ENCODE peak calls at places on chromosomes 3 and 15, in seven cellular contexts. N is A549, O is HepG2, Z is K562, E is IMR-90, K is SK-N-SH, M is WTC11. H is an unnamed sample.

GRCh38 chr15:85646538-85647091 is 148.1 kb downstream of the KLHL25 start:
- DNase-seq in N (no peak), M (no peak), E (peak), Z (no peak), O (no peak), K (peak), H (no peak)

GRCh38 chr3:159764211-159765024 is 224.2 kb upstream of the IL12A start:
- DNase-seq in Z (no peak), M (peak), E (peak), O (no peak), N (peak), K (peak), H (peak)

GRCh38 chr3:138615462-138615861 is 6.9 kb downstream of the FAIM start:
- DNase-seq in M (no peak), N (no peak), O (no peak), K (no peak), E (no peak), Z (no peak), H (no peak)

GRCh38 chr3:170811515-170811914 is 58.5 kb downstream of the RPL22L1 start:
- DNase-seq in N (no peak), M (no peak), Z (no peak), O (no peak), K (no peak), E (peak), H (no peak)

GRCh38 chr3:157086053-157086761 is 73.7 kb downstream of the CCNL1 start:
- DNase-seq in K (no peak), N (no peak), E (no peak), Z (no peak), M (no peak), O (no peak), H (no peak)

GRCh38 chr3:155745795-155746550 is 1.1 kb upstream of the PLCH1 start:
- DNase-seq in Z (peak), K (peak), O (peak), E (no peak), M (peak), N (peak), H (peak)

GRCh38 chr15:47737424-47737823 is 20.1 kb downstream of the SEMA6D start:
- DNase-seq in N (no peak), E (peak), Z (no peak), K (no peak), M (no peak), O (no peak), H (no peak)

GRCh38 chr15:81410318-81410753 is 36.3 kb upstream of the TMC3 start:
- DNase-seq in N (peak), E (peak), O (peak), K (peak), Z (peak), M (peak), H (peak)

GRCh38 chr3:185988816-185989175 is 51.0 kb upstream of the TRA2B start:
- DNase-seq in M (no peak), E (peak), Z (no peak), O (no peak), K (no peak), N (no peak), H (no peak)

GRCh38 chr15:28887344-28888174 is 1.8 kb downstream of the APBA2 start:
- DNase-seq in O (no peak), Z (no peak), M (no peak), N (no peak), K (peak), E (no peak), H (no peak)

GRCh38 chr15:36778516-36778915 is 199.1 kb downstream of the CDIN1 start:
- DNase-seq in O (no peak), Z (no peak), E (peak), K (no peak), N (no peak), M (no peak), H (no peak)

GRCh38 chr3:160365872-160366522 is 33.0 kb downstream of the IFT80 start:
- DNase-seq in O (no peak), M (no peak), K (no peak), Z (no peak), E (no peak), N (no peak), H (no peak)

GRCh38 chr3:146589899-146590508 is 15.1 kb downstream of the PLSCR5 start:
- DNase-seq in Z (peak), N (peak), O (peak), E (peak), K (peak), M (no peak), H (no peak)

GRCh38 chr15:80801891-80802680 is 22.9 kb downstream of the CEMIP start:
- DNase-seq in K (no peak), O (no peak), N (no peak), E (no peak), Z (no peak), M (no peak), H (no peak)

GRCh38 chr3:11022115-11022514 is 29.6 kb downstream of the SLC6A1 start:
- DNase-seq in N (no peak), Z (no peak), O (no peak), M (no peak), K (no peak), E (no peak), H (no peak)

GRCh38 chr15:38231430-38231829 is 21.2 kb upstream of the SPRED1 start:
- DNase-seq in Z (no peak), K (no peak), E (no peak), M (no peak), N (no peak), O (no peak), H (no peak)

GRCh38 chr15:60477991-60478632 is 830 bp downstream of the ICE2 start:
- DNase-seq in E (peak), Z (peak), N (no peak), M (no peak), K (peak), O (peak), H (no peak)

GRCh38 chr15:77504310-77504709 is 83.6 kb downstream of the HMG20A start:
- DNase-seq in K (no peak), E (no peak), Z (no peak), M (no peak), N (no peak), O (no peak), H (peak)

GRCh38 chr3:45816544-45816943 is 20.2 kb upstream of the SLC6A20 start:
- DNase-seq in M (no peak), N (no peak), Z (no peak), K (no peak), E (peak), O (no peak), H (no peak)

GRCh38 chr3:155859859-155860258 is 5.6 kb upstream of the SLC33A1 start:
- DNase-seq in E (peak), Z (peak), N (peak), O (peak), M (no peak), K (peak), H (no peak)

GRCh38 chr15:39817892-39818291 is 35.3 kb upstream of the FSIP1 start:
- DNase-seq in M (no peak), Z (no peak), K (no peak), N (no peak), E (no peak), O (no peak), H (no peak)

DNA sequence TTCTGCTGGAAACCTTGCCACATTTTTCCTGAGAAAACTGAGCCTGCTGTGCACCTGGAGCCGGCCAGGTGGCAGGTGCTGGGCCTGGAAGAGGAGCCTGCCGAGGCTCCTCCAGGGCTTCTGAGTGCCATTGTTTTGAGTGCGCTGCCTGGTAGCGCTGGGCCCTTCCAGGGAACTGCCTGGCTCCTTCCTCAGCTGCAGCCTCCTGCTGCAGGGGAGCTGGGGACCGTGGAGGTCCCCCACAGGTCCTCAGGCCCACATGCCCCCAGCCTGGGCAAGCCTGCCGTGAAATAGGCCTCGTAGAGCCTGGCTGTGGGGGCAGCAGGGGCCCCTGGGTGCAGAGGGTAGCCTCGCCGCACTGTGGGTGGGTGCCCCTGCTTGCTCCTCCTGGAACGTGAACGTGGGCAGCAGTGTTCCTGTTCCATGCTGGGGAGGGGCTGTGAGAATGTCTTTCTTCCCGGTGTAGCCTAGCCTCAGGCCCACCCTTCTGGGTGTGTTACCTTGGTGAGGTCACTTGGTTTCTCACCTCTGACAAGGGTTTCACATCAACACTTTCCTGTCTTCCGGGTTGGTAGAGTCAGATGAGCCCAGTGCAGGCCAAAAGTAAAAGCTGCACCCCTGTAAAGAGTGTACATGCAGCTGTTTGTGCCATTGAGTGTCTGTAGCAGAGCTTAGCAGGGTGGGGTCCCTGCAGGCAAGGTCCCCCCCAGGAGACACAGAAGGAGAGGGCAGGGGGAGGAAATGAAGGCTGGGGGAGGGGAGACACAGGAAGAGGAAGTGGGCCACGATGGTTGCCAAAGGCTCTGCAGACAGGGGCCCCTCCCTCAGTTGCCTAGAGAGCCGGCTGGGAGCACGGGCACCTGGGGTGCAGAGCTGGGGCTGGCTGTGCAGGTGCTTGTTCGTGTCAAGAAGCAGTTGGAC is 34.5 kb downstream of the KLF13 start:
- DNase-seq in N (no peak), M (no peak), K (peak), Z (no peak), O (no peak), E (no peak), H (no peak)
- TF ChIP-seq USF2 in N (no peak), M (no peak), K (no peak), Z (no peak), O (no peak), E (no peak), H (no peak)

DNA sequence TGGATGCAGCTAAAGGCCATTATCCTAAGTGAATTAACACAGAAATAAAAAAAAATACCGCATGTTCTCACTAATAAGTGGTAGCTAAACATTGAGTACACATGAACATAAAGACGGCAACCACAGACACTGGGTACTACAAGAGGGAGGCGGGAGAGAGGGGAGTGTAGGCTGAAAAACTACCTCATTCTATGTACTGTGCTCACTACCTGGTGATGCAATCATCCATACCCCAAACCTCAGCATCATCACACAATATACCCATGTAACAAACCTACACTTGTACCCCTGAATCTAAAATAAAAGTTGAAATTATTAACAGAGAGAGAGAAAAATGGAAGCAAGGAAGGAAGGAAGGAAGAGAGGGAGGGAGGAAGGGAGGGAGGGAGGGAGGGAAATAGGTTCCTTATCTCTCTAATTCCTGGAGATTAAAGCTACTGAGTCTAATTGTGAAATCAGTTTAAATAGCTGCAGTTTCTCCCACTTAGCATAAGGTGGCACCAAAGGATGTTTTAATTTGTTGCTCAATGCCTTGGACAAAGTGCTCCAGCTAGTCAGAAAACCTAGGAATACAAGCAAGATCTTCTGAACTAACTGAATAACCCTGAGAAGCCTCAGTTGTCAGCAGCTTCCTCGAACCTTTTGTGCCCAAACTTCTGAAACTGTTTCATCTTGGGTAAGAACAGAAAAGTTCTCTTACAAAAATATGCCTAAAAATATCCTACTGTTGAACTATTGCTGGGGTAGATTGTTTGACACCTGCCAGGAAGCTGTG is 79.4 kb upstream of the ATP11B start:
- DNase-seq in K (peak), Z (peak), E (peak), O (peak), N (peak), M (no peak), H (no peak)
- TF ChIP-seq USF2 in K (no peak), Z (no peak), E (no peak), O (no peak), N (no peak), M (no peak), H (no peak)

GRCh38 chr3:194928183-194928736 is 242.6 kb downstream of the FAM43A start:
- DNase-seq in E (peak), O (no peak), K (no peak), N (no peak), Z (no peak), M (no peak), H (peak)
- TF ChIP-seq USF2 in E (no peak), O (no peak), K (no peak), N (no peak), Z (no peak), M (no peak), H (no peak)

GRCh38 chr3:57756528-57757401 is 656 bp downstream of the SLMAP start:
- DNase-seq in N (peak), Z (peak), K (peak), M (peak), O (peak), E (peak), H (no peak)
- TF ChIP-seq USF2 in N (no peak), Z (no peak), K (no peak), M (no peak), O (no peak), E (no peak), H (no peak)

DNA sequence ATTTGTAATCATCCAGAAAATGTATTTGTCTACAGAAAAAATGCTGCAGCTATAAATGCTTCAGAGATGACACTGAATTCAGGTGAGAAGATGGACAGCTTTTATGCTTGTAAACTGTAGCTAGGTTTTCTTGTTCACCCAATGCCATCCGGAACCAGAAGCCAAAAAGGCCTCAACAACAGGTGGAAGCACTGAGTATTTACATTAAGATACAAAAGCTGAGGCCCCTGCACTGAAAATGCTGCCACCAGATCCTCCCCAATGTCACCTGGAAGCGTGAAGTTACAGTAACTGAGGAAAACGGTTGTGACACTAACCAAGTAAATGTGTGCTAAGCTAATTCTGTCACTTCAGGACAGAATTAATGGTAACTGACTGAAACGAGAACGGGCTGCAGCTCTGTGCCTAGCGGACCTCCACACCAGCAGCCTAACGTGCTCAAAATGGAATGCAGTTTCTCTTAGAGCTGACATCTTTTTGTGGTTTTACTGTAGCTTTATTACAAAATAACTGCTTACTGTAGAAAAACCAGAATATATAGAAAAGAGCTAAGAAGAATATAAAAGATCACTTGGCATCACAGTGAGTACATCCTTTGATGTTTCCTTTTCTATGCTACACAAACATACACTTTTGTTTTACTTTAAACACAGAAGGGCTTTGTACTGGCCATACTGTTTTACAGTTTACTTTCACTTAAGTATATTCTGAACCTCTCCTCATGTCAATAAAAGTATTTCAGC is 7.6 kb downstream of the CHSY1 start:
- DNase-seq in K (no peak), E (peak), N (no peak), M (no peak), O (peak), Z (no peak), H (no peak)
- TF ChIP-seq USF2 in K (no peak), E (no peak), N (no peak), M (no peak), O (no peak), Z (no peak), H (no peak)

GRCh38 chr15:22813844-22814243 is 24.6 kb upstream of the NIPA2 start:
- DNase-seq in K (no peak), M (no peak), E (no peak), O (no peak), Z (no peak), N (no peak), H (no peak)

GRCh38 chr15:22808761-22809280 is 22.4 kb downstream of the NIPA1 start:
- DNase-seq in M (no peak), O (no peak), K (no peak), N (no peak), Z (no peak), E (no peak), H (no peak)

GRCh38 chr15:22810735-22811338 is 24.4 kb downstream of the NIPA1 start:
- DNase-seq in K (no peak), Z (no peak), O (no peak), M (no peak), E (peak), N (no peak), H (no peak)

GRCh38 chr15:22810033-22810734 is 23.7 kb downstream of the NIPA1 start:
- DNase-seq in K (no peak), N (no peak), Z (no peak), O (no peak), E (no peak), M (no peak), H (no peak)

DNA sequence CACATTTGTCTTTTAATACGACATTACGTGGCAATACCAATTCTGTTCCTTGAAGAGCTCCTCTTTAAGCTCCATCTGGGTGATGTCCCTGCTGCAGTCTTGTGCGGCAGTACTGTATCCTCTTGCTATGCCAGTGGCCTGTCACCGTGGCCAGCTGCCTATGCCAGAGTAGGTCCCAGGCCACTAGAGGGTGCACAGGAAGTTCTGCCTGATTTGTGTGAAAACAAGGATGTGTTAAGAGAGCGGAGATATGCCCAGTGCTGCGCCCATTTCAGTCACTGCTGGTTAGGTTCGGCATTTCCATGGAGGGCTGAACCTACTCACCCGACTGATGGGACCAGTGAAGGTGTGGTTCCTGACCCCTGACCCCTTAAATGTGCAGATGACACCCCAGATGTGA is 25.2 kb downstream of the NIPA1 start:
- DNase-seq in E (peak), Z (no peak), N (peak), K (no peak), O (peak), M (peak), H (no peak)
- TF ChIP-seq USF2 in E (no peak), Z (no peak), N (no peak), K (no peak), O (no peak), M (no peak), H (no peak)

DNA sequence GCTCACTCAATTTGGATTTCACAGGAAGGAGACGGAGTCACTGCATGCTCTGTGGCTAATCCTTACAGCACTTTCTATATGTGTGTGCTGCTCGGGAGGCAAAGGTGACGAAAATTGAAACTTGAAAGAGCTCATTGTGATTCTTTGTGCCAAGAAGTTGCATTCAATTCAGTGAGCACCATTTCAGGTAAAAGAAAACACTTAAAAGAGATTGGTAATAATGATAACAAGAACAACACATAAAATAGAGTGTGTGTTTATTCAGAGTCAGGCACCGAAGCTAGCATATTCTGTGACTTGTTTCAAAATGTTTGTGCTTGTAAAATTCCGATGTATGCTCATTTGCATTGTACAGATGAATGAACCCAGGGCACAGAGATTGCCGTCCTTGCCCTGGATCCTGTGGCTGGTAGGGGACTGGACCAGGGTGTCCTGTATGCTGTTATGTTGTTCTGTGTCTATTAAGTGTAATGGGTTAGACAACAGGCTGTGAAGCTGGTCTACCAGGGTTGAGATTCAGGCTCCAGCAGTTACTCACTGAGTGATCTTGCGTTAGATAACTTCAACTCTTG is 193.3 kb upstream of the PROK2 start:
- DNase-seq in K (peak), E (no peak), O (no peak), N (no peak), M (no peak), Z (no peak), H (no peak)
- TF ChIP-seq USF2 in K (no peak), E (no peak), O (no peak), N (no peak), M (no peak), Z (no peak), H (no peak)

GRCh38 chr3:151439652-151440125 is 21.2 kb downstream of the IGSF10 start:
- DNase-seq in O (peak), E (peak), M (no peak), K (peak), Z (peak), N (peak), H (no peak)
- TF ChIP-seq USF2 in O (no peak), E (no peak), M (no peak), K (no peak), Z (no peak), N (no peak), H (no peak)

GRCh38 chr3:112653881-112654300 is 12.9 kb upstream of the CCDC80 start:
- DNase-seq in Z (no peak), M (no peak), E (peak), K (no peak), N (peak), O (no peak), H (no peak)

GRCh38 chr3:112651516-112651915 is 10.6 kb upstream of the CCDC80 start:
- DNase-seq in O (no peak), E (peak), K (no peak), M (no peak), N (no peak), Z (no peak), H (no peak)

GRCh38 chr3:112654492-112654891 is 13.5 kb upstream of the CCDC80 start:
- DNase-seq in Z (no peak), O (no peak), E (peak), M (no peak), K (no peak), N (no peak), H (no peak)

GRCh38 chr3:112654979-112655378 is 14.0 kb upstream of the CCDC80 start:
- DNase-seq in M (no peak), E (no peak), Z (no peak), O (no peak), K (no peak), N (no peak), H (no peak)

GRCh38 chr3:112653209-112653871 is 12.4 kb upstream of the CCDC80 start:
- DNase-seq in E (peak), K (no peak), O (no peak), M (no peak), Z (no peak), N (peak), H (no peak)
- TF ChIP-seq USF2 in E (no peak), K (no peak), O (no peak), M (no peak), Z (no peak), N (no peak), H (no peak)